ENCODE peak calls at places on chromosomes 1 and 21, in five cellular contexts. J is cardiac muscle cell, E is cardiac fibroblast, C is suprapubic skin, V is fibroblast of pulmonary artery. P is an unnamed sample.

GRCh38 chr1:35454616-35455015 is 102.6 kb downstream of the KIAA0319L start:
- DNase-seq in J (no peak), E (peak), C (no peak), V (peak), P (peak)

GRCh38 chr1:21811875-21812305 is at the start of gene LDLRAD2:
- DNase-seq in J (no peak), E (peak), C (no peak), V (peak), P (no peak)

GRCh38 chr1:72516826-72517225 is 234.5 kb upstream of the NEGR1 start:
- DNase-seq in J (no peak), E (peak), C (no peak), V (peak), P (no peak)

GRCh38 chr1:209884665-209885117 is 53.3 kb upstream of the SYT14 start:
- DNase-seq in J (no peak), E (peak), C (peak), V (peak), P (peak)

GRCh38 chr21:45590726-45591618 is 48.7 kb upstream of the SLC19A1 start:
- DNase-seq in J (no peak), E (no peak), C (peak), V (peak), P (no peak)

GRCh38 chr1:51313268-51313852 is 17.0 kb downstream of the TTC39A start:
- DNase-seq in J (no peak), E (peak), C (no peak), V (no peak), P (no peak)

GRCh38 chr1:207799989-207800648 is 48.3 kb downstream of the CD46 start:
- DNase-seq in J (no peak), E (no peak), C (no peak), V (no peak), P (no peak)

GRCh38 chr1:21909787-21910503 is 27.2 kb downstream of the HSPG2 start:
- DNase-seq in J (peak), E (peak), C (peak), V (peak), P (peak)

GRCh38 chr1:65825736-65826135 is 33.0 kb downstream of the PDE4B start:
- DNase-seq in J (no peak), E (peak), C (no peak), V (peak), P (no peak)

GRCh38 chr1:15258828-15259588 is 12.0 kb downstream of the FHAD1 start:
- DNase-seq in J (no peak), E (no peak), C (no peak), V (no peak), P (no peak)

GRCh38 chr1:50422946-50423669 is at the start of gene DMRTA2:
- DNase-seq in J (peak), E (no peak), C (no peak), V (peak), P (peak)

GRCh38 chr1:175690926-175691325 is 52.5 kb downstream of the TNR start:
- DNase-seq in J (peak), E (no peak), C (no peak), V (no peak), P (no peak)

GRCh38 chr1:201538618-201539551 is at the start of gene NAV1:
- DNase-seq in J (peak), E (peak), C (peak), V (peak), P (no peak)

GRCh38 chr21:15311510-15311909 is 246.7 kb upstream of the NRIP1 start:
- DNase-seq in J (no peak), E (no peak), C (no peak), V (no peak), P (no peak)

GRCh38 chr1:91450260-91450659 is 45.6 kb upstream of the HFM1 start:
- DNase-seq in J (no peak), E (peak), C (no peak), V (peak), P (no peak)

GRCh38 chr1:172390620-172391491 is 29.6 kb upstream of the C1orf105 start:
- DNase-seq in J (no peak), E (no peak), C (no peak), V (no peak), P (peak)

GRCh38 chr1:219416598-219417238 is 196.2 kb downstream of the ZC3H11B start:
- DNase-seq in J (peak), E (peak), C (no peak), V (peak), P (peak)

GRCh38 chr1:58964428-58964827 is 180.6 kb upstream of the JUN start:
- DNase-seq in J (no peak), E (no peak), C (no peak), V (no peak), P (no peak)
- TF ChIP-seq CTCF in J (no peak), E (no peak), C (no peak), V (no peak), P (no peak)

DNA sequence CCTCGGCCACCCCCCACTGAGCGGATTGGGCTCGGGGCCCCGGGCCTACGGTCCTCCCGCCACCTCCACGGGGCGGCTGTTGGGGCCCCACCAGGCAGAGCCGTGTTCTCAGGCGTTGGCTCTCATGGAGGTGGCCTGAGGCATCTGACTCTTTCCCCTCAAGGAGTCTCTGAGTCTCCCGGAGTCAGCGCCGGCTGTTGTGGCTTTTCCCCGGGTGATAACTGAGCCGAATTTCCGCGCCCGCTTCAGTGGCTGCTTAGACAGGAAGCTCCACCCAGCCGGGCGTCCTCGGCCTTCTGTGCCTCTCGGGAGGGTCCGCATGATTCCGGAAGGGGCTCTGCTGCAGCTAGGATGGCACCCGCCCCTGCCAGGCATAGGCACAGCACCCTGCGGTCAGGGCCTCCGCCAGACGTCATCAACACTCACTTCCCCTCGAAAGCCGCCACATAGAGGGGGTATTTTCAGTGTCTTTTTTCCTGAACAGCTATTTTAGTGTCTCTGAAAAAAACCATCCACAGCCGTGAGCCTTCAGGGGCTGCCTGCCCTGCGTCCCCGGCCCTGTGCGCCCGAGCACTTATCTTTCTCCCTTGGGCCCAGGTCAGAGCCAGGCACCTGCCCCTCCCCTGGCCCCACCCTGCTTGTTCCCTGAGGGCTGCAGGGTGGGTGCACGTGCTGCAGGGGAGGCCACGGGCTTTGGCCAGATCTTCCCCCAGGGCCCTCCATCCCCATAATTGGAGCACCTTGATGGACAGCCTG is 72.9 kb downstream of the SKI start:
- DNase-seq in J (no peak), E (peak), C (no peak), V (peak), P (no peak)
- H3K4me3 ChIP-seq in J (no peak), E (no peak), C (peak), V (peak), P (no peak)

DNA sequence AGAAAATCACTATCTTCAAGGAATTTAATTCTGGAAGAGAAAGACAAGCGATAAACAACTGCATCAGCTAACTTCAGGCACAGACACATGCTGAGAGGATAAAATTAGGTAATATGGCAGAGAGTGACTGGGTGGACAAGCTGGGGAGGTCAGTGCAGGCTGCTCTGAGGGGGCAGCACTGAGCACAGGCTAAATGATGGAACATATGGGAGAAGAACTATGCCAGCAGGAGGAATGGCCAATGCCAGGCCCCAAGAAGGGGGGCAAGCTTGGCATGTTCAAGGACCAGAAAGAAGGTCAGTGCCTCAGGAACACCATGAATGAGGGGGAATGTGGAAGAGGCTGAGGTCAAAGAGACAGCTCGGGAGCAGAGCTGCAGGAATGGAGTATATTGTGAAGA is 190.7 kb upstream of the MAP1LC3C start:
- DNase-seq in J (no peak), E (no peak), C (no peak), V (no peak), P (no peak)
- TF ChIP-seq CTCF in J (no peak), E (no peak), C (no peak), V (no peak), P (no peak)

DNA sequence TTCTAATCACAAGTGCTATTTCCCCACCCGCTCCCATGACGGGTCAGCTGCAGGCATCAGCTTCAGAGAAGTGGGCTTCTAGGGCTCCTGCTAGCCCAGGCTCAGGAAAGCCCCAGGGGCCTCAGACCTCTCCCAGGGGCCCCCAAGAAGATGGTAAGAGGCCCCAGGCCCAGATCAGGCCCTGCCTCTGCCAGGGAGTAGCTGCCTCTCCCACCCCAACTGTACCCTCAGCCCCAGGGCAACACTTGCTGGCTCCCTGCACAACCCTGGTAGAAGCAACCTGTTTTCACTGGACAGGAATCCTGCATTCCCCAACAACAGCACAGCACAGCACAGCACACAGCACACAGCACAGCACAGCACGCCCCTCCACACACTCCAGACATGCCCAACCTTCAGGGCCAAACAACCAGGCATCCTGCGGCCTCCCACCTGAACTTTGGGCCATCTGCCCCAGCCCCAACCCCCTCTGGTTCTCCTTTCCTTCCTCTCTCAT is 6.5 kb downstream of the BLACAT1 start:
- DNase-seq in J (no peak), E (no peak), C (no peak), V (no peak), P (peak)
- H3K4me3 ChIP-seq in J (no peak), E (peak), C (no peak), V (peak), P (peak)

GRCh38 chr1:235617808-235618207 is 31.8 kb downstream of the GNG4 start:
- DNase-seq in J (no peak), E (peak), C (no peak), V (peak), P (peak)
- TF ChIP-seq CTCF in J (peak), E (peak), C (no peak), V (peak), P (peak)

DNA sequence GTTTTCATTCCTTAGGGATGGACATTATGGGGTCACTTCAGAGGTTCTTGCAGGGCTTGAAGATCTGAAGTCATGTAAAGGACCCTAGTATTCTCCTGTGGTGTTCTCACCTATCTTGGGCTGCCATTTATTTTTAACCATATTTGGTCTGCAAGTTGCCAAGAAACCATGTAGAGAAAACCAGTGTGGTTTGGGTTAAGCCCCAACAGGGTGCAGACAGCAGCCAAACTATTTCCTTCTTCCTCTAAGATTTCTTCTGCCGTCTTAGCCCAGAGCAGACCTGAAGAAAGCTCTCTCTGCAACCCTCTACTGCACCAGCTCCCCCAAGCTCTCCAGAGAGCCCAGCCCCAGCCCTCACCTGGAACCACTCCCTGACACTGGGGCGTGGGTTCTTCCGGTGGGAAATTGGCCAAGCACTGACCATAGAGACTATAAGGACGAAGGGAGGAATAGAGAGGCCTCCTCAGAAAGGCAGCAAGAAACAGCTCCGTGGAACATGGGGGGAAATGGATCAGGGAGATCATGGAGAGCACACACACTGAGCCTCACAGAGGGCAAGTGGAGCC is 136.6 kb downstream of the SYF2 start:
- DNase-seq in J (no peak), E (no peak), C (no peak), V (no peak), P (no peak)
- H3K4me3 ChIP-seq in J (no peak), E (no peak), C (no peak), V (no peak), P (no peak)

GRCh38 chr1:86419277-86419903 is 4.6 kb upstream of the CLCA2 start:
- DNase-seq in J (peak), E (peak), C (no peak), V (peak), P (peak)
- TF ChIP-seq CTCF in J (peak), E (peak), C (peak), V (peak), P (peak)